ENCODE peak calls at places on chromosome 2, in seven cellular contexts. P is K562, T is keratinocyte, X is H9, J is IMR-90, B is PC-3, A is MM.1S. Y is an unnamed sample.
A peak's percentile ranks its signal among the peaks of the same experiment; 100 is the strongest.

GRCh38 chr2:111519074-111519473 is 364.9 kb downstream of the ANAPC1 start:
- DNase-seq in P (no peak), T (no peak), X (no peak), J (no peak), B (no peak), A (no peak), Y (no peak)

GRCh38 chr2:106956416-106956815 is 70.4 kb upstream of the ST6GAL2 start:
- DNase-seq in P (no peak), T (no peak), X (no peak), J (no peak), B (no peak), A (no peak), Y (no peak)

GRCh38 chr2:237691200-237691907 is 64.0 kb downstream of the LRRFIP1 start:
- DNase-seq in P (no peak), T (no peak), X (peak; percentile 51), J (no peak), B (peak; percentile 24), A (peak; percentile 38), Y (no peak)

GRCh38 chr2:118388771-118389170 is 300.5 kb downstream of the INSIG2 start:
- DNase-seq in P (no peak), T (no peak), X (no peak), J (peak; percentile 74), B (peak; percentile 92), A (no peak), Y (peak; percentile 58)

GRCh38 chr2:213227458-213227857 is 56.8 kb upstream of the SPAG16 start:
- DNase-seq in P (no peak), T (no peak), X (no peak), J (no peak), B (no peak), A (peak; percentile 43), Y (peak; percentile 54)

GRCh38 chr2:58640042-58640441 is 398.9 kb upstream of the FANCL start:
- DNase-seq in P (peak; percentile 45), T (no peak), X (peak; percentile 39), J (no peak), B (no peak), A (no peak), Y (no peak)

GRCh38 chr2:224882291-224883171 is 159.7 kb downstream of the DOCK10 start:
- DNase-seq in P (no peak), T (no peak), X (no peak), J (peak; percentile 95), B (peak; percentile 87), A (no peak), Y (peak; percentile 86)

GRCh38 chr2:88602022-88602421 is 25.2 kb downstream of the EIF2AK3 start:
- DNase-seq in P (no peak), T (no peak), X (no peak), J (no peak), B (no peak), A (no peak), Y (no peak)

GRCh38 chr2:14516844-14517243 is 115.7 kb upstream of the LRATD1 start:
- DNase-seq in P (no peak), T (no peak), X (no peak), J (peak; percentile 99), B (peak; percentile 97), A (no peak), Y (peak; percentile 89)

GRCh38 chr2:201618744-201619654 is 24.3 kb downstream of the TMEM237 start:
- DNase-seq in P (peak; percentile 29), T (no peak), X (peak; percentile 56), J (peak; percentile 50), B (no peak), A (no peak), Y (no peak)

GRCh38 chr2:54310314-54310713 is 54.3 kb upstream of the TSPYL6 start:
- DNase-seq in P (no peak), T (no peak), X (no peak), J (peak; percentile 38), B (peak; percentile 14), A (no peak), Y (no peak)

GRCh38 chr2:68767031-68767961 is 32.7 kb downstream of the ARHGAP25 start:
- DNase-seq in P (peak; percentile 41), T (no peak), X (no peak), J (no peak), B (no peak), A (peak; percentile 61), Y (no peak)

GRCh38 chr2:63700276-63700675 is 111.5 kb downstream of the MDH1 start:
- DNase-seq in P (no peak), T (no peak), X (no peak), J (no peak), B (no peak), A (no peak), Y (no peak)

GRCh38 chr2:63698825-63699548 is 110.2 kb downstream of the MDH1 start:
- DNase-seq in P (peak; percentile 47), T (peak; percentile 56), X (peak; percentile 81), J (peak; percentile 79), B (peak; percentile 93), A (peak; percentile 65), Y (peak; percentile 88)

GRCh38 chr2:63697160-63697559 is 108.4 kb downstream of the MDH1 start:
- DNase-seq in P (no peak), T (no peak), X (no peak), J (no peak), B (no peak), A (no peak), Y (no peak)

GRCh38 chr2:63701406-63701805 is 112.6 kb downstream of the MDH1 start:
- DNase-seq in P (no peak), T (no peak), X (no peak), J (no peak), B (no peak), A (no peak), Y (no peak)

GRCh38 chr2:63699549-63699839 is 110.7 kb downstream of the MDH1 start:
- DNase-seq in P (no peak), T (no peak), X (no peak), J (peak; percentile 7), B (peak; percentile 68), A (no peak), Y (no peak)
- H3K9ac ChIP-seq in P (no peak overlapping the region), T (no peak overlapping the region), X (no peak overlapping the region), J (no peak overlapping the region), B (peak overlapping the region; percentile 67), A (no peak overlapping the region), Y (no peak overlapping the region)

DNA sequence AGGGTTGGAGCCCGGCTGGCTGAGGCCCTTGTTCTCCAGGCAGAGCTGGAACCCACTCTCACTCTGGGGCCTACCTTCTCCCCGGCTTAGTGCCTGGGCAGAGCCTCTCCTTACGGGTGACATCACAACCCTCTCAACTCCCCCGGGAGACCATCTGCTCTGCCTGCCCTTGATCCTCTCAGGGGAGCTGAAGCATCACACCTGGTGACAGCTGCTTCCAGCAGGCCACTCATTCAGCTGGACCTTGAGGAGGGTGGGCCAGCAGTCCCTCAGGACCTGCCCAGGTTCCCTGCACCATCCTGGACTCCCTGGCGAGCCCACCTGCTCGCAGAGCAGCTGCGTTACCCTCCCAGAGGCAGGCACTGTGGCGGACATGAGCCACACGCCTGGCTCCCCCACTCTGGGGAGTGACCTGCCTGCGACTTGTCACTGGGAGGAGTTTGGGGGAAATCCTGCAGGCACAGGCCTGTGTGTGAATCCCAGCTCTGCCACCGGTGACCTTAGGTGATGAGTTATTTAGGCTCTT is 13.1 kb downstream of the HS6ST1 start:
- DNase-seq in P (no peak), T (peak; percentile 87), X (no peak), J (peak; percentile 75), B (peak; percentile 15), A (no peak), Y (peak; percentile 80)
- H3K9ac ChIP-seq in P (peak overlapping the region; percentile 91), T (peak overlapping the region; percentile 89), X (no peak overlapping the region), J (peak overlapping the region; percentile 80), B (peak overlapping the region; percentile 84), A (no peak overlapping the region), Y (peak overlapping the region; percentile 76)

GRCh38 chr2:3460161-3460560 is 59.2 kb downstream of the ADI1 start:
- DNase-seq in P (no peak), T (no peak), X (peak; percentile 18), J (no peak), B (no peak), A (no peak), Y (no peak)

GRCh38 chr2:3459185-3460015 is 59.9 kb downstream of the ADI1 start:
- DNase-seq in P (no peak), T (no peak), X (peak; percentile 42), J (no peak), B (no peak), A (no peak), Y (no peak)

GRCh38 chr2:3461781-3462492 is 57.4 kb downstream of the ADI1 start:
- DNase-seq in P (peak; percentile 68), T (peak; percentile 17), X (no peak), J (peak; percentile 65), B (peak; percentile 81), A (peak; percentile 74), Y (peak; percentile 29)

GRCh38 chr2:3462493-3463104 is 56.7 kb downstream of the ADI1 start:
- DNase-seq in P (no peak), T (no peak), X (no peak), J (no peak), B (no peak), A (no peak), Y (no peak)

GRCh38 chr2:3460831-3461544 is 58.3 kb downstream of the ADI1 start:
- DNase-seq in P (no peak), T (no peak), X (peak; percentile 27), J (no peak), B (no peak), A (no peak), Y (no peak)
- H3K9ac ChIP-seq in P (peak overlapping the region; percentile 28), T (no peak overlapping the region), X (no peak overlapping the region), J (no peak overlapping the region), B (no peak overlapping the region), A (no peak overlapping the region), Y (no peak overlapping the region)

GRCh38 chr2:120945091-120945490 is 209.4 kb downstream of the GLI2 start:
- DNase-seq in P (no peak), T (no peak), X (no peak), J (no peak), B (no peak), A (no peak), Y (no peak)

GRCh38 chr2:120947982-120948661 is 212.5 kb downstream of the GLI2 start:
- DNase-seq in P (no peak), T (no peak), X (no peak), J (no peak), B (no peak), A (no peak), Y (no peak)

GRCh38 chr2:120947327-120947726 is 211.7 kb downstream of the GLI2 start:
- DNase-seq in P (no peak), T (no peak), X (no peak), J (no peak), B (no peak), A (no peak), Y (no peak)

GRCh38 chr2:120944575-120944974 is 208.9 kb downstream of the GLI2 start:
- DNase-seq in P (no peak), T (no peak), X (no peak), J (no peak), B (no peak), A (no peak), Y (no peak)

DNA sequence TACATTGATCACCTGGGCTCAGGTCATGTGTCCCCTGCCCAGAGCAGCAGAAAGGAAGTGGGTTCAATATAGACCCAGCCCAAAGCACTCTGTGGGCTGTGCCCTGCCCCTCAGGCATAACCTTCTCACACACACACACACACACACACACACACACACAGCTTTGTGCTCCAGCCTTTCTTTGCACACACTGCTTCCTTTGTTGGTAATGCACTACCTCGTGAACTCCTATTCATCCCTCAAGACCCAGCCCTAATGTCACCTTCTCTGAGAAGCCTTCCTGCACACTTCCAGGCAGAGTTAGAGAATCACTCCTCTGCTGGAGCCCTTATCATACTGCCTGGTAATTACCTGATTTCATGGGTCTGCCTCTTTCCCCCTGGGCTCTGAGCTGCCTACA is 210.2 kb downstream of the GLI2 start:
- DNase-seq in P (no peak), T (no peak), X (no peak), J (no peak), B (no peak), A (no peak), Y (no peak)
- H3K9ac ChIP-seq in P (no peak overlapping the region), T (no peak overlapping the region), X (no peak overlapping the region), J (no peak overlapping the region), B (no peak overlapping the region), A (no peak overlapping the region), Y (no peak overlapping the region)

GRCh38 chr2:43157506-43158232 is 68.7 kb downstream of the ZFP36L2 start:
- DNase-seq in P (no peak), T (no peak), X (no peak), J (no peak), B (no peak), A (no peak), Y (peak; percentile 67)
- H3K9ac ChIP-seq in P (peak overlapping the region; percentile 26), T (peak overlapping the region; percentile 79), X (no peak overlapping the region), J (no peak overlapping the region), B (no peak overlapping the region), A (no peak overlapping the region), Y (no peak overlapping the region)

Y was measured in mammary epithelial cell.